ENCODE peak calls at places on chromosomes 11 and 22, in five cellular contexts. K is fibroblast of lung, D is HCT116, I is mammary epithelial cell, X is neural progenitor cell. B is an unnamed sample.

GRCh38 chr11:65116370-65117205 is 913 bp downstream of the ZNHIT2 start:
- DNase-seq in K (peak; percentile 27), D (no peak), I (peak; percentile 65), X (peak; percentile 52), B (peak; percentile 62)

GRCh38 chr22:48711031-48711431 is 1116.6 kb downstream of the BRD1 start:
- DNase-seq in K (no peak), D (no peak), I (no peak), X (no peak), B (no peak)

GRCh38 chr11:113531575-113532451 is 56.6 kb upstream of the DRD2 start:
- DNase-seq in K (no peak), D (no peak), I (no peak), X (no peak), B (no peak)

GRCh38 chr11:129440028-129440630 is 64.5 kb downstream of the BARX2 start:
- DNase-seq in K (no peak), D (no peak), I (peak; percentile 99), X (no peak), B (no peak)

GRCh38 chr11:109432105-109432504 is 10.1 kb downstream of the C11orf87 start:
- DNase-seq in K (no peak), D (no peak), I (no peak), X (no peak), B (no peak)

GRCh38 chr11:19980957-19981669 is 179.2 kb downstream of the DBX1 start:
- DNase-seq in K (peak; percentile 86), D (no peak), I (no peak), X (no peak), B (no peak)

GRCh38 chr11:33696931-33697638 is 3.5 kb downstream of the C11orf91 start:
- DNase-seq in K (no peak), D (no peak), I (no peak), X (no peak), B (no peak)

GRCh38 chr11:70415176-70415575 is 16.8 kb downstream of the CTTN start:
- DNase-seq in K (peak; percentile 50), D (no peak), I (peak; percentile 20), X (no peak), B (no peak)

GRCh38 chr11:103367650-103368049 is 258.4 kb downstream of the DYNC2H1 start:
- DNase-seq in K (no peak), D (no peak), I (no peak), X (no peak), B (no peak)

GRCh38 chr11:74072721-74073120 is 63.8 kb upstream of the UCP3 start:
- DNase-seq in K (no peak), D (no peak), I (no peak), X (no peak), B (no peak)

GRCh38 chr11:1923201-1923956 is 3.9 kb downstream of the TNNT3 start:
- DNase-seq in K (no peak), D (no peak), I (no peak), X (no peak), B (no peak)

GRCh38 chr11:60973699-60974098 is 2.2 kb downstream of the CD6 start:
- DNase-seq in K (no peak), D (no peak), I (no peak), X (no peak), B (no peak)

GRCh38 chr11:3786781-3787428 is 10.4 kb downstream of the NUP98 start:
- DNase-seq in K (peak; percentile 19), D (no peak), I (no peak), X (no peak), B (no peak)

GRCh38 chr11:57276857-57277505 is 39.9 kb upstream of the APLNR start:
- DNase-seq in K (peak; percentile 32), D (no peak), I (no peak), X (no peak), B (no peak)

GRCh38 chr11:45285289-45285828 is 782 bp downstream of the SYT13 start:
- DNase-seq in K (no peak), D (no peak), I (no peak), X (peak; percentile 19), B (no peak)

GRCh38 chr11:45288395-45288794 is 2.3 kb upstream of the SYT13 start:
- DNase-seq in K (no peak), D (no peak), I (no peak), X (no peak), B (no peak)

GRCh38 chr11:45287316-45287903 is 1.3 kb upstream of the SYT13 start:
- DNase-seq in K (no peak), D (no peak), I (no peak), X (no peak), B (no peak)

GRCh38 chr11:45289369-45289768 is 3.2 kb upstream of the SYT13 start:
- DNase-seq in K (peak; percentile 31), D (no peak), I (peak; percentile 72), X (no peak), B (no peak)

DNA sequence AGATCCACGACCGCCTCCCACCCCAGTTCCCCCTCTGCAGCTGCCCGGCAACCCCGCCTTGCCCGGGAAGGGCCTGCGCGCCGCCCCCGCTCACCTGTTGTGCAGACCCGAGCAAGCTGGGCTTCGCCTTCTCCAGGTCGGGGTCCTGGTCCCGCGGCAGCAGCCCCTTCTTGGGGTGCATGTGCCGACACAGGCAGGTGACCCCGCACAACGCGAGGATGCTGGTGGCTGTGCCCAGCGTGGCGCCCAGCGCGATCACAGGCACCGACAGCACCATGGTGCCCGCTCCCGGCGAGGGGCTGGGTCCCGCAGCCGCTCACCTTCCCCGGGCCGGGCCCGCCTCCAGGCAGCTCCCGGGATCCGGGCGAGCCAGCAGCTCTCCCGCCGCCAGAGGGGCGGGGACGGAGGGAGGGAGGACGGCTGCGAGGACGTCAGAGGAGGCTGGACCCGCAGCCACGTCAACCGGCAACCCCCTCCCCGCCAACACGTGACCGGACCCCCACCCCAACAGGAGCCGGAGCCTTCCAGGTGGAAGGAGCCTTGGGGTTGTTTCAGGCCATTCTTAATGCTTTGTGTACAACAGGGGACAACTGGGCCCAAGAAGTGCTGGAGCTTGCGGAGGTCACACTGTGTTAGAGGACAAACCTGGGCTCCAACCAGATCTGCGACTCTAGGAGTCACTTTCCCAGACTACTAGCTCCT is at the start of gene SYT13:
- DNase-seq in K (no peak), D (no peak), I (no peak), X (peak; percentile 90), B (no peak)
- TF ChIP-seq EZH2 in K (no peak), D (no peak), I (no peak), X (peak; percentile 77), B (no peak)

DNA sequence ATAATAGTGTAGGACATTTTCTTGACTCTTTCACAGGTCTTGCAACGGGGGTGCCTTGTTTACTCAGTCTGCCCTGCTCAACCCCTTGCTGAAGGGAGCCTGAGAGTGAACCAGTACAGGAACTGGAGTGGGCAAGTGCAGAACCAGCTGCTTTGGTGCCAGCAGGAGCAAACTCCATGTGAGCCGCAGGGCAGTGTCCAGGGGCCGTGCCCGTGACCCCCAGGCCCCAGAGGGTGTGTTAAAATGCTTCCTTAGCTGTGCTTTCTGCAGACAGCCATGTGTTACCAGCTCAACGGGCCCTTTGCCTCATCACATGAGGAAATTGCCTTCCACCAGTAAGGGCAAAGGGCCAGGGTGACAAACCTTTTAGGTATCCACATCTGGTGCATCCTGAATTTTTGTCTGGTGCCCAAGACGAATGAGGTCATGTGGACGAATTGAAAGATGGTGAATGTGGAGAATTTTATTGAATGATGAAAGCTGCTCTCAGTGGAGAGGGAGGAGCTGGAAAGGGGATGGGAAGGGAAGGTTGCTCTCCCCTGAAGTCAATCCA is 53.6 kb upstream of the OR5D13 start:
- DNase-seq in K (no peak), D (no peak), I (no peak), X (no peak), B (no peak)
- H3K9me3 ChIP-seq in K (no peaks in the 10 kb centered on the region), D (no peaks in the 10 kb centered on the region), I (peaks cover 6% of the 10 kb centered on the region), X (peaks cover 25% of the 10 kb centered on the region), B (no peaks in the 10 kb centered on the region)

DNA sequence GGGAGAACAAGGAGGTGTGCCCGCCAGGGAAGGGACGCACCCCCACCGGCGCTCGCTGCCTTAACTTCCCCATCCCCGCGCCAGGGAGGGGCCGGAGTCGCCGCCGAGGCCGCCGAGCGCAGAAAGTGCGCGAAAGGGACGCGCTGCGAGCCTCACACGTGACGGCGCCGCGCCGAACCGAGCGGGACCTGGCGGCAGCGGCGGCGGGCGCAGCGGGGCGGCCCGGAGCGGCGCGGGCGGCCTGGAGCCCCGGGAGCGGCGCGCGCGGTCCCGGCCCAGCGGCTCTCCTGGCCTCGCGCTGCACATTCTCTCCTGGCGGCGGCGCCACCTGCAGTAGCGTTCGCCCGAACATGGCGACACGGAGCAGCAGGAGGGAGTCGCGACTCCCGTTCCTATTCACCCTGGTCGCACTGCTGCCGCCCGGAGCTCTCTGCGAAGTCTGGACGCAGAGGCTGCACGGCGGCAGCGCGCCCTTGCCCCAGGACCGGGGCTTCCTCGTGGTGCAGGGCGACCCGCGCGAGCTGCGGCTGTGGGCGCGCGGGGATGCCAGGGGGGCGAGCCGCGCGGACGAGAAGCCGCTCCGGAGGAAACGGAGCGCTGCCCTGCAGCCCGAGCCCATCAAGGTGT is at the start of gene SORL1:
- DNase-seq in K (peak; percentile 56), D (no peak), I (peak; percentile 67), X (peak; percentile 95), B (peak; percentile 78)
- TF ChIP-seq EZH2 in K (peak; percentile 17), D (no peak), I (no peak), X (no peak), B (no peak)

DNA sequence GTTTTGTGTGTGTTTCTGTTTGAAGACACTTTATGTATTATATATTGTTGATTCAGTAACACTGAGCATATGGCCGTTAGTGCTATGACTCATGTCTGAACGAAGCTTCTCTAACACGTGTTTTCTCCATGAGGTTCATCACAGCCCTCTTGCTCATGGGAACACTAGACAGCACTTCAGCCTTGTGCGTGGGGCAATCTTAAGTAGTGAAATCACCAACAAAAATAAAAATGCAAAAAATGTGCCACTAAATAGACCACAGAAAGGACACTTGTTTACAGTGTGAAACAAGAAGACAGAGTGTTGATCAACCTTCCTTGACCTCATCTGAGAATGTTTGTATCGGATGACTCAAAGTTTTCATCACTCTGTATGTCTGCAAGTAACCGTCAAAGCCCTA is 94.5 kb downstream of the FDX1 start:
- DNase-seq in K (peak; percentile 92), D (no peak), I (peak; percentile 65), X (no peak), B (no peak)
- H3K9me3 ChIP-seq in K (no peaks in the 10 kb centered on the region), D (no peaks in the 10 kb centered on the region), I (no peaks in the 10 kb centered on the region), X (no peaks in the 10 kb centered on the region), B (peaks cover 3% of the 10 kb centered on the region)

DNA sequence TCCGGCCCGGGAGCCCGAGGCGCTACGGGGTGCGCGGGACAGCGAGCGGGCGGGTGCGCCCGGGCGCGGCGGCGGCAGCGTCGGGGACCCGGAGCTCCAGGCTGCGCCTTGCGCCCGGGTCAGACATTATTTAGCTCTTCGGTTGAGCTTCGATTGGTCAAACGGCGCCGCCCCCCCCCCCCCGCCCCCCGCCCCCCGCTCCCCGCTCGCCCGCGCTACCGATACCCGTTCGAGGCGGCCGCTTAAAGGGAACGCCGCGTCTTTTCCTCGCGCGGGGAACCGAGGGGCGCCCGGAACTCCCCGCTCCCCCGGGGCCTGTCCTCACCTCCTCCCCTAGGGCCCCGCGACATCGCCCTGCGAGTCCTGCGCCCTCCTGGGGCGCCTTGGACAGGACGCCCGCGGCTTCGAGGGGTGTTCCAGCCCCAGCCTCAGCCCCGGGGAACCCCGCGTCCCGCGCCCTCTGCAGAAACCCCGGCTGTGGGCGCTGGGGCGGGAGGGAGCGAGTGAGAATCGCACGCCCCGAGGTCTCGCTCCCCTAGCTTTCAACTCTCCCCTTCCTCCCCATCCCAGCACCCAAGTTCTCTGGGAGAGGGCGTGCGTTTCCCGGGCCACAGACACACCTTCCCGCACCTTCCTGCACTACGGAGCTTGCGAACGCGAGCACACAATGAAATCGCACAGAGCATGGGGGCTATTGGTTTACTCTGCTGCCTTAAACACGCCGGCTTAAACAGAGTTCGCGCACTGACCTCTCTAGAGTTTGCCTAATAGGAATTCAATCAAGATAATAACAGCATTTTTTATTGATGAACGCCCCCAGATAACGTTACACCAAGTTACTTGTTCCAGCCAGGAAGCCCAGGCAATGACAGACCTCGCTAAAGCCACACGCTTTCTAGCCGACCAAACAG is at the start of gene BDNF:
- DNase-seq in K (peak; percentile 45), D (no peak), I (no peak), X (peak; percentile 72), B (no peak)
- TF ChIP-seq EZH2 in K (no peak), D (no peak), I (peak; percentile 49), X (no peak), B (no peak)

B was measured in DND-41.